ENCODE peak calls at places on chromosomes 11 and 22, in six cellular contexts. G is activated CD8-positive, alpha-beta memory T cell treated with anti-CD3 and anti-CD28 coated beads, Interleukin-2, amount 10 ng/mL, durations not matched to agents 7 days and 5 days; I is endothelial cell of umbilical vein; E is T47D; F is stimulated activated CD4-positive, alpha-beta T cell treated with anti-CD3 and anti-CD28 coated beads, Interleukin-2, amount 100 ng/mL, for 4 hours; R is fibroblast of the aortic adventitia. Q is an unnamed sample.

GRCh38 chr11:120112174-120112796 is 25.6 kb downstream of the TRIM29 start:
- DNase-seq in G (no peak), I (no peak), E (no peak), F (no peak), R (no peak), Q (no peak)

GRCh38 chr11:133425245-133425644 is 107.1 kb downstream of the OPCML start:
- DNase-seq in G (no peak), I (no peak), E (no peak), F (no peak), R (no peak), Q (no peak)

GRCh38 chr11:1150769-1151365 is 6.9 kb upstream of the MUC5AC start:
- DNase-seq in G (no peak), I (peak), E (no peak), F (no peak), R (peak), Q (peak)

GRCh38 chr11:78752528-78752927 is 177.9 kb upstream of the NARS2 start:
- DNase-seq in G (no peak), I (no peak), E (no peak), F (no peak), R (no peak), Q (no peak)

GRCh38 chr11:93820085-93820710 is 30.2 kb downstream of the VSTM5 start:
- DNase-seq in G (no peak), I (no peak), E (no peak), F (no peak), R (no peak), Q (no peak)

GRCh38 chr11:64234840-64235379 is 526 bp downstream of the VEGFB start:
- DNase-seq in G (peak), I (no peak), E (no peak), F (no peak), R (no peak), Q (peak)

GRCh38 chr22:46193898-46194310 is 43.6 kb downstream of the PPARA start:
- DNase-seq in G (no peak), I (no peak), E (no peak), F (no peak), R (peak), Q (no peak)

GRCh38 chr22:50170453-50171318 is at the start of gene PANX2:
- DNase-seq in G (no peak), I (no peak), E (no peak), F (no peak), R (no peak), Q (peak)

GRCh38 chr22:38175206-38176118 is 6.2 kb downstream of the PLA2G6 start:
- DNase-seq in G (no peak), I (no peak), E (no peak), F (no peak), R (no peak), Q (no peak)

GRCh38 chr11:44309483-44310197 is at the start of gene ALX4:
- DNase-seq in G (peak), I (no peak), E (peak), F (no peak), R (no peak), Q (peak)

GRCh38 chr11:70210516-70210915 is 7.4 kb downstream of the FADD start:
- DNase-seq in G (no peak), I (no peak), E (no peak), F (no peak), R (peak), Q (no peak)

GRCh38 chr11:28981331-28981865 is 873.2 kb downstream of the METTL15 start:
- DNase-seq in G (no peak), I (peak), E (no peak), F (no peak), R (peak), Q (peak)

GRCh38 chr11:73578786-73579185 is 19.1 kb downstream of the FAM168A start:
- DNase-seq in G (peak), I (no peak), E (no peak), F (no peak), R (no peak), Q (peak)

GRCh38 chr22:20741634-20742581 is 32.0 kb upstream of the SERPIND1 start:
- DNase-seq in G (peak), I (peak), E (peak), F (peak), R (peak), Q (peak)

GRCh38 chr22:19292262-19293230 is 1.0 kb upstream of the CLTCL1 start:
- DNase-seq in G (peak), I (no peak), E (no peak), F (no peak), R (no peak), Q (no peak)

GRCh38 chr11:3006505-3007260 is 14.6 kb upstream of the NAP1L4 start:
- DNase-seq in G (peak), I (no peak), E (no peak), F (no peak), R (no peak), Q (no peak)

GRCh38 chr11:2519517-2519878 is 74.7 kb downstream of the KCNQ1 start:
- DNase-seq in G (no peak), I (no peak), E (no peak), F (no peak), R (no peak), Q (no peak)

GRCh38 chr22:38258895-38259294 is 13.9 kb downstream of the TMEM184B start:
- DNase-seq in G (no peak), I (peak), E (no peak), F (no peak), R (peak), Q (no peak)

GRCh38 chr11:111777094-111778046 is 11.2 kb upstream of the PPP2R1B start:
- DNase-seq in G (peak), I (peak), E (peak), F (peak), R (peak), Q (peak)

GRCh38 chr22:46087816-46088277 is 62.5 kb upstream of the PPARA start:
- DNase-seq in G (no peak), I (peak), E (no peak), F (no peak), R (peak), Q (peak)

GRCh38 chr22:47014946-47015345 is 252.5 kb downstream of the TBC1D22A start:
- DNase-seq in G (no peak), I (no peak), E (no peak), F (no peak), R (no peak), Q (no peak)

GRCh38 chr11:118076754-118077281 is at the start of gene TMPRSS4:
- DNase-seq in G (no peak), I (no peak), E (peak), F (no peak), R (no peak), Q (no peak)

GRCh38 chr11:107249054-107249453 is 208.6 kb downstream of the CWF19L2 start:
- DNase-seq in G (no peak), I (no peak), E (no peak), F (no peak), R (no peak), Q (no peak)

GRCh38 chr11:126194121-126194543 is 17.3 kb downstream of the RPUSD4 start:
- DNase-seq in G (no peak), I (peak), E (peak), F (no peak), R (peak), Q (peak)